ENCODE peak calls at places on chromosomes 3 and 15, in seven cellular contexts. One of them, this sample, is unnamed.

GRCh38 chr15:65069179-65069578 is 1.4 kb upstream of the RASL12 start:
- DNase-seq in AG09319: peak
- DNase-seq in pancreas: no peak
- DNase-seq in progenitor cell of endocrine pancreas: no peak
- DNase-seq in GM23338: no peak
- DNase-seq in ovary: peak
- DNase-seq in activated B cell treated with CpG ODN at 0.5 μM for 24 hours: no peak
- DNase-seq in this sample: no peak

GRCh38 chr3:43213631-43214030 is 72.7 kb upstream of the SNRK start:
- DNase-seq in activated B cell treated with CpG ODN at 0.5 μM for 24 hours: no peak
- DNase-seq in ovary: no peak
- DNase-seq in progenitor cell of endocrine pancreas: no peak
- DNase-seq in pancreas: no peak
- DNase-seq in AG09319: no peak
- DNase-seq in GM23338: no peak
- DNase-seq in this sample: no peak

GRCh38 chr3:170811515-170811914 is 58.5 kb downstream of the RPL22L1 start:
- DNase-seq in ovary: no peak
- DNase-seq in GM23338: no peak
- DNase-seq in progenitor cell of endocrine pancreas: no peak
- DNase-seq in pancreas: no peak
- DNase-seq in AG09319: no peak
- DNase-seq in activated B cell treated with CpG ODN at 0.5 μM for 24 hours: no peak
- DNase-seq in this sample: no peak

GRCh38 chr3:24673596-24673995 is 178.9 kb upstream of the THRB start:
- DNase-seq in ovary: no peak
- DNase-seq in pancreas: no peak
- DNase-seq in progenitor cell of endocrine pancreas: no peak
- DNase-seq in GM23338: no peak
- DNase-seq in AG09319: no peak
- DNase-seq in activated B cell treated with CpG ODN at 0.5 μM for 24 hours: no peak
- DNase-seq in this sample: no peak

GRCh38 chr3:99544819-99545281 is 93.5 kb upstream of the COL8A1 start:
- DNase-seq in pancreas: no peak
- DNase-seq in activated B cell treated with CpG ODN at 0.5 μM for 24 hours: no peak
- DNase-seq in ovary: no peak
- DNase-seq in GM23338: no peak
- DNase-seq in AG09319: no peak
- DNase-seq in progenitor cell of endocrine pancreas: no peak
- DNase-seq in this sample: no peak

GRCh38 chr3:41088882-41089281 is 110.4 kb upstream of the CTNNB1 start:
- DNase-seq in AG09319: no peak
- DNase-seq in progenitor cell of endocrine pancreas: no peak
- DNase-seq in pancreas: no peak
- DNase-seq in GM23338: no peak
- DNase-seq in ovary: no peak
- DNase-seq in activated B cell treated with CpG ODN at 0.5 μM for 24 hours: no peak
- DNase-seq in this sample: no peak

GRCh38 chr3:46222435-46223161 is 14.5 kb upstream of the CCR1 start:
- DNase-seq in pancreas: no peak
- DNase-seq in activated B cell treated with CpG ODN at 0.5 μM for 24 hours: no peak
- DNase-seq in progenitor cell of endocrine pancreas: no peak
- DNase-seq in GM23338: no peak
- DNase-seq in AG09319: no peak
- DNase-seq in ovary: no peak
- DNase-seq in this sample: no peak

GRCh38 chr15:40198364-40199085 is 37.7 kb downstream of the BUB1B start:
- DNase-seq in pancreas: no peak
- DNase-seq in progenitor cell of endocrine pancreas: no peak
- DNase-seq in AG09319: no peak
- DNase-seq in GM23338: no peak
- DNase-seq in activated B cell treated with CpG ODN at 0.5 μM for 24 hours: no peak
- DNase-seq in ovary: no peak
- DNase-seq in this sample: no peak

GRCh38 chr3:58092516-58092915 is 84.3 kb downstream of the FLNB start:
- DNase-seq in pancreas: no peak
- DNase-seq in activated B cell treated with CpG ODN at 0.5 μM for 24 hours: no peak
- DNase-seq in GM23338: no peak
- DNase-seq in ovary: no peak
- DNase-seq in progenitor cell of endocrine pancreas: no peak
- DNase-seq in AG09319: no peak
- DNase-seq in this sample: no peak

GRCh38 chr3:175274474-175275218 is 415.5 kb downstream of the NAALADL2 start:
- DNase-seq in ovary: no peak
- DNase-seq in pancreas: no peak
- DNase-seq in AG09319: no peak
- DNase-seq in GM23338: no peak
- DNase-seq in activated B cell treated with CpG ODN at 0.5 μM for 24 hours: no peak
- DNase-seq in progenitor cell of endocrine pancreas: no peak
- DNase-seq in this sample: no peak

GRCh38 chr15:96565266-96565665 is 234.8 kb downstream of the NR2F2 start:
- DNase-seq in GM23338: no peak
- DNase-seq in pancreas: no peak
- DNase-seq in AG09319: no peak
- DNase-seq in activated B cell treated with CpG ODN at 0.5 μM for 24 hours: no peak
- DNase-seq in ovary: no peak
- DNase-seq in progenitor cell of endocrine pancreas: no peak
- DNase-seq in this sample: no peak

GRCh38 chr3:152241142-152242067 is 27.3 kb upstream of the MBNL1 start:
- DNase-seq in GM23338: no peak
- DNase-seq in progenitor cell of endocrine pancreas: no peak
- DNase-seq in activated B cell treated with CpG ODN at 0.5 μM for 24 hours: no peak
- DNase-seq in AG09319: no peak
- DNase-seq in ovary: no peak
- DNase-seq in pancreas: no peak
- DNase-seq in this sample: no peak

GRCh38 chr15:98292442-98293240 is 332.1 kb downstream of the ARRDC4 start:
- DNase-seq in pancreas: peak
- DNase-seq in AG09319: no peak
- DNase-seq in ovary: no peak
- DNase-seq in activated B cell treated with CpG ODN at 0.5 μM for 24 hours: no peak
- DNase-seq in progenitor cell of endocrine pancreas: peak
- DNase-seq in GM23338: peak
- DNase-seq in this sample: no peak

GRCh38 chr15:43469867-43470266 is 23.1 kb downstream of the TP53BP1 start:
- DNase-seq in progenitor cell of endocrine pancreas: no peak
- DNase-seq in ovary: no peak
- DNase-seq in activated B cell treated with CpG ODN at 0.5 μM for 24 hours: no peak
- DNase-seq in AG09319: no peak
- DNase-seq in pancreas: no peak
- DNase-seq in GM23338: no peak
- DNase-seq in this sample: no peak

GRCh38 chr3:171600030-171600429 is 139.8 kb upstream of the TNIK start:
- DNase-seq in AG09319: no peak
- DNase-seq in activated B cell treated with CpG ODN at 0.5 μM for 24 hours: no peak
- DNase-seq in ovary: no peak
- DNase-seq in progenitor cell of endocrine pancreas: no peak
- DNase-seq in GM23338: no peak
- DNase-seq in pancreas: no peak
- DNase-seq in this sample: no peak

GRCh38 chr3:72141264-72141663 is 356.3 kb upstream of the PROK2 start:
- DNase-seq in AG09319: no peak
- DNase-seq in pancreas: no peak
- DNase-seq in activated B cell treated with CpG ODN at 0.5 μM for 24 hours: no peak
- DNase-seq in ovary: no peak
- DNase-seq in progenitor cell of endocrine pancreas: no peak
- DNase-seq in GM23338: no peak
- DNase-seq in this sample: no peak

GRCh38 chr3:177150970-177151627 is 46.2 kb downstream of the TBL1XR1 start:
- DNase-seq in AG09319: peak
- DNase-seq in activated B cell treated with CpG ODN at 0.5 μM for 24 hours: no peak
- DNase-seq in GM23338: no peak
- DNase-seq in progenitor cell of endocrine pancreas: no peak
- DNase-seq in pancreas: no peak
- DNase-seq in ovary: no peak
- DNase-seq in this sample: no peak

DNA sequence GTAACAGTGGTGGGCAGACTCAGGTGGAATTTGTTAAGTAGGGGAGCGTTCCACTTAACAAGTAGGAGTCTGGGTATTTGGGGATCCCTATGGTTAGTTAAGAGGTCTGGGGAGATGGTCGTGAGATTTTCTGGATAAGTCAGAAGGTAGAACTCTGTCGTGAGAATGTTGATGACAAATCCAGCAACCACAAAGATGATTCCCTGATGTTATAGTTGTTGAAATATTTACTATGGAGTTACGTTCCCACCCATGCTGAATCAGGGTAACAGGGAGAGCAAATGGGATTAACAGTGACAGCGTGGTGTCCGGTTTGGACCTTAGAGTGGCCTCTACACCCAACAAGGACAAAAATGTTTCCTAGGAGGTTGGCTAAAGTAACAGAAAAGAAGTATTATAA is 110.8 kb downstream of the MFSD1 start:
- DNase-seq in ovary: no peak
- DNase-seq in pancreas: no peak
- DNase-seq in GM23338: no peak
- DNase-seq in progenitor cell of endocrine pancreas: no peak
- DNase-seq in AG09319: no peak
- DNase-seq in activated B cell treated with CpG ODN at 0.5 μM for 24 hours: no peak
- DNase-seq in this sample: no peak
- TF ChIP-seq CTCF in ovary: no peak
- TF ChIP-seq CTCF in pancreas: no peak
- TF ChIP-seq CTCF in GM23338: no peak
- TF ChIP-seq CTCF in progenitor cell of endocrine pancreas: no peak
- TF ChIP-seq CTCF in AG09319: no peak
- TF ChIP-seq CTCF in activated B cell treated with CpG ODN at 0.5 μM for 24 hours: no peak
- TF ChIP-seq CTCF in this sample: no peak

GRCh38 chr3:14915636-14916222 is 31.7 kb upstream of the NR2C2 start:
- DNase-seq in ovary: no peak
- DNase-seq in GM23338: no peak
- DNase-seq in activated B cell treated with CpG ODN at 0.5 μM for 24 hours: no peak
- DNase-seq in pancreas: no peak
- DNase-seq in progenitor cell of endocrine pancreas: no peak
- DNase-seq in AG09319: no peak
- DNase-seq in this sample: no peak
- TF ChIP-seq CTCF in ovary: no peak
- TF ChIP-seq CTCF in GM23338: peak
- TF ChIP-seq CTCF in activated B cell treated with CpG ODN at 0.5 μM for 24 hours: no peak
- TF ChIP-seq CTCF in pancreas: no peak
- TF ChIP-seq CTCF in progenitor cell of endocrine pancreas: peak
- TF ChIP-seq CTCF in AG09319: no peak
- TF ChIP-seq CTCF in this sample: no peak

GRCh38 chr15:89399390-89400120 is 64.9 kb upstream of the POLG start:
- DNase-seq in progenitor cell of endocrine pancreas: no peak
- DNase-seq in pancreas: no peak
- DNase-seq in ovary: no peak
- DNase-seq in activated B cell treated with CpG ODN at 0.5 μM for 24 hours: peak
- DNase-seq in AG09319: no peak
- DNase-seq in GM23338: peak
- DNase-seq in this sample: no peak
- TF ChIP-seq CTCF in progenitor cell of endocrine pancreas: peak
- TF ChIP-seq CTCF in pancreas: no peak
- TF ChIP-seq CTCF in ovary: no peak
- TF ChIP-seq CTCF in activated B cell treated with CpG ODN at 0.5 μM for 24 hours: no peak
- TF ChIP-seq CTCF in AG09319: peak
- TF ChIP-seq CTCF in GM23338: peak
- TF ChIP-seq CTCF in this sample: peak

GRCh38 chr3:128973988-128974564 is 19.8 kb downstream of the CFAP92 start:
- DNase-seq in pancreas: no peak
- DNase-seq in GM23338: no peak
- DNase-seq in activated B cell treated with CpG ODN at 0.5 μM for 24 hours: no peak
- DNase-seq in progenitor cell of endocrine pancreas: no peak
- DNase-seq in ovary: no peak
- DNase-seq in AG09319: no peak
- DNase-seq in this sample: no peak
- TF ChIP-seq CTCF in pancreas: no peak
- TF ChIP-seq CTCF in GM23338: no peak
- TF ChIP-seq CTCF in activated B cell treated with CpG ODN at 0.5 μM for 24 hours: no peak
- TF ChIP-seq CTCF in progenitor cell of endocrine pancreas: no peak
- TF ChIP-seq CTCF in ovary: no peak
- TF ChIP-seq CTCF in AG09319: no peak
- TF ChIP-seq CTCF in this sample: no peak

GRCh38 chr3:125163739-125164601 is 48.6 kb downstream of the SLC12A8 start:
- DNase-seq in progenitor cell of endocrine pancreas: no peak
- DNase-seq in AG09319: no peak
- DNase-seq in activated B cell treated with CpG ODN at 0.5 μM for 24 hours: no peak
- DNase-seq in ovary: no peak
- DNase-seq in GM23338: peak
- DNase-seq in pancreas: no peak
- DNase-seq in this sample: no peak
- TF ChIP-seq CTCF in progenitor cell of endocrine pancreas: no peak
- TF ChIP-seq CTCF in AG09319: peak
- TF ChIP-seq CTCF in activated B cell treated with CpG ODN at 0.5 μM for 24 hours: no peak
- TF ChIP-seq CTCF in ovary: no peak
- TF ChIP-seq CTCF in GM23338: peak
- TF ChIP-seq CTCF in pancreas: no peak
- TF ChIP-seq CTCF in this sample: no peak

DNA sequence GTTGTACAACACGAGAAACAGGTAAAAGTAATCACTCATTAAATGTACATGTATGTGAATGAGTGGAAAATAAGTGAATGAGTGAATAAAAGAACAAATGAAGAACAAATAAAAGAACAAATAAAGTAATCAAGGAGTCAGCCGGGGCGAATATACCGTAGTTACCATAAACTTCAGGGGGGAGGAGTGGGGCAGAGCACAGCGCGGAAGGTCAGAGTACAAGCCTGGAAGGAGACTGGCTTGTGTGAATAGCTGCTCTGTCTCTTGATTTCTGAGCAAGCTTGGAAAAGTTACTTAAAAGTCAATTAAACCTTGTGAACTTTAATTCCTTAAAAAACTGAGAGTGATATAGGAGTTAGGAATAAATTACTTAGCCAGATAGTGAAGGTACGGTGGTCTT is 466.5 kb upstream of the CNTN4 start:
- DNase-seq in progenitor cell of endocrine pancreas: no peak
- DNase-seq in AG09319: no peak
- DNase-seq in activated B cell treated with CpG ODN at 0.5 μM for 24 hours: no peak
- DNase-seq in ovary: no peak
- DNase-seq in pancreas: no peak
- DNase-seq in GM23338: no peak
- DNase-seq in this sample: no peak
- TF ChIP-seq CTCF in progenitor cell of endocrine pancreas: no peak
- TF ChIP-seq CTCF in AG09319: no peak
- TF ChIP-seq CTCF in activated B cell treated with CpG ODN at 0.5 μM for 24 hours: no peak
- TF ChIP-seq CTCF in ovary: no peak
- TF ChIP-seq CTCF in pancreas: no peak
- TF ChIP-seq CTCF in GM23338: no peak
- TF ChIP-seq CTCF in this sample: no peak

GRCh38 chr3:122435950-122436349 is 20.1 kb upstream of the WDR5B start:
- DNase-seq in activated B cell treated with CpG ODN at 0.5 μM for 24 hours: no peak
- DNase-seq in pancreas: no peak
- DNase-seq in ovary: no peak
- DNase-seq in progenitor cell of endocrine pancreas: no peak
- DNase-seq in AG09319: no peak
- DNase-seq in GM23338: no peak
- DNase-seq in this sample: no peak
- TF ChIP-seq CTCF in activated B cell treated with CpG ODN at 0.5 μM for 24 hours: no peak
- TF ChIP-seq CTCF in pancreas: no peak
- TF ChIP-seq CTCF in ovary: no peak
- TF ChIP-seq CTCF in progenitor cell of endocrine pancreas: no peak
- TF ChIP-seq CTCF in AG09319: no peak
- TF ChIP-seq CTCF in GM23338: no peak
- TF ChIP-seq CTCF in this sample: no peak

GRCh38 chr15:23039151-23039916 is at the start of gene TUBGCP5:
- DNase-seq in progenitor cell of endocrine pancreas: peak
- DNase-seq in activated B cell treated with CpG ODN at 0.5 μM for 24 hours: peak
- DNase-seq in AG09319: peak
- DNase-seq in ovary: peak
- DNase-seq in pancreas: peak
- DNase-seq in GM23338: peak
- DNase-seq in this sample: peak
- TF ChIP-seq CTCF in progenitor cell of endocrine pancreas: peak
- TF ChIP-seq CTCF in activated B cell treated with CpG ODN at 0.5 μM for 24 hours: no peak
- TF ChIP-seq CTCF in AG09319: peak
- TF ChIP-seq CTCF in ovary: peak
- TF ChIP-seq CTCF in pancreas: peak
- TF ChIP-seq CTCF in GM23338: no peak
- TF ChIP-seq CTCF in this sample: no peak